ENCODE peak calls at places on chromosomes 12 and 14, in eight cellular contexts. S is mesendoderm, E is cardiac muscle cell, J is BJ, U is HCT116, R is stomach, T is H1, W is tibial nerve. M is an unnamed sample.
A peak's percentile ranks its signal among the peaks of the same experiment; 100 is the strongest.

GRCh38 chr12:49703647-49704137 is 3.5 kb downstream of the FMNL3 start:
- DNase-seq in J (no peak), S (no peak), U (no peak), E (no peak), R (no peak), W (no peak), T (no peak), M (no peak)

GRCh38 chr14:94631536-94632304 is 19.5 kb downstream of the SERPINA3 start:
- DNase-seq in R (no peak), T (no peak), J (no peak), E (no peak), S (no peak), U (no peak), W (no peak), M (no peak)

GRCh38 chr12:56900583-56900982 is 33.6 kb downstream of the SDR9C7 start:
- DNase-seq in R (no peak), W (no peak), S (peak; percentile 30), U (peak; percentile 91), J (no peak), E (no peak), T (no peak), M (no peak)

GRCh38 chr12:42426733-42427132 is 100.8 kb downstream of the PPHLN1 start:
- DNase-seq in T (no peak), S (peak; percentile 90), E (no peak), U (peak; percentile 49), J (no peak), R (no peak), W (no peak), M (no peak)

GRCh38 chr12:49368240-49368600 is 958 bp downstream of the SPATS2 start:
- DNase-seq in S (no peak), E (no peak), R (no peak), U (no peak), W (no peak), J (no peak), T (no peak), M (no peak)

GRCh38 chr14:79583738-79584405 is 627.4 kb downstream of the DIO2 start:
- DNase-seq in E (no peak), J (peak; percentile 68), S (no peak), R (no peak), U (no peak), T (no peak), W (no peak), M (no peak)

GRCh38 chr12:69708649-69709048 is 9.5 kb upstream of the BEST3 start:
- DNase-seq in S (no peak), R (no peak), U (no peak), E (no peak), J (no peak), W (no peak), T (no peak), M (no peak)

GRCh38 chr12:57896437-57897201 is 44.7 kb upstream of the ATP23 start:
- DNase-seq in E (peak; percentile 60), R (peak; percentile 61), W (peak; percentile 63), U (no peak), S (peak; percentile 70), T (no peak), J (no peak), M (peak; percentile 47)

GRCh38 chr12:76084277-76085158 is at the start of gene NAP1L1:
- DNase-seq in J (peak; percentile 86), U (peak; percentile 85), T (peak; percentile 90), E (peak; percentile 99), W (peak; percentile 94), S (peak; percentile 99), R (peak; percentile 97), M (peak; percentile 88)

GRCh38 chr14:104386281-104386841 is 193.2 kb upstream of the C14orf180 start:
- DNase-seq in T (no peak), W (no peak), S (no peak), J (no peak), R (no peak), U (no peak), E (no peak), M (no peak)

GRCh38 chr12:68405292-68405900 is 73.2 kb upstream of the MDM1 start:
- DNase-seq in W (no peak), U (no peak), J (no peak), S (no peak), T (no peak), E (no peak), R (no peak), M (peak; percentile 60)

GRCh38 chr12:120529641-120530314 is 820 bp upstream of the COQ5 start:
- DNase-seq in T (no peak), W (no peak), S (peak; percentile 82), U (peak; percentile 41), E (peak; percentile 55), J (no peak), R (peak; percentile 36), M (peak; percentile 65)

GRCh38 chr12:124548854-124549378 is 18.5 kb downstream of the NCOR2 start:
- DNase-seq in W (no peak), T (no peak), R (peak; percentile 54), J (no peak), S (no peak), U (no peak), E (no peak), M (no peak)

GRCh38 chr14:73953731-73954130 is 3.6 kb downstream of the COQ6 start:
- DNase-seq in S (no peak), W (no peak), E (no peak), R (no peak), J (no peak), U (no peak), T (no peak), M (no peak)

GRCh38 chr14:73944432-73945158 is 5.3 kb downstream of the FAM161B start:
- DNase-seq in T (no peak), W (no peak), J (no peak), E (no peak), U (no peak), S (no peak), R (no peak), M (peak; percentile 30)

GRCh38 chr14:73945159-73945670 is 4.7 kb downstream of the FAM161B start:
- DNase-seq in J (no peak), T (no peak), R (peak; percentile 81), W (no peak), U (no peak), S (no peak), E (no peak), M (peak; percentile 76)

GRCh38 chr14:73955674-73956073 is 5.6 kb downstream of the COQ6 start:
- DNase-seq in E (no peak), T (no peak), R (no peak), J (no peak), W (no peak), S (no peak), U (no peak), M (no peak)

DNA sequence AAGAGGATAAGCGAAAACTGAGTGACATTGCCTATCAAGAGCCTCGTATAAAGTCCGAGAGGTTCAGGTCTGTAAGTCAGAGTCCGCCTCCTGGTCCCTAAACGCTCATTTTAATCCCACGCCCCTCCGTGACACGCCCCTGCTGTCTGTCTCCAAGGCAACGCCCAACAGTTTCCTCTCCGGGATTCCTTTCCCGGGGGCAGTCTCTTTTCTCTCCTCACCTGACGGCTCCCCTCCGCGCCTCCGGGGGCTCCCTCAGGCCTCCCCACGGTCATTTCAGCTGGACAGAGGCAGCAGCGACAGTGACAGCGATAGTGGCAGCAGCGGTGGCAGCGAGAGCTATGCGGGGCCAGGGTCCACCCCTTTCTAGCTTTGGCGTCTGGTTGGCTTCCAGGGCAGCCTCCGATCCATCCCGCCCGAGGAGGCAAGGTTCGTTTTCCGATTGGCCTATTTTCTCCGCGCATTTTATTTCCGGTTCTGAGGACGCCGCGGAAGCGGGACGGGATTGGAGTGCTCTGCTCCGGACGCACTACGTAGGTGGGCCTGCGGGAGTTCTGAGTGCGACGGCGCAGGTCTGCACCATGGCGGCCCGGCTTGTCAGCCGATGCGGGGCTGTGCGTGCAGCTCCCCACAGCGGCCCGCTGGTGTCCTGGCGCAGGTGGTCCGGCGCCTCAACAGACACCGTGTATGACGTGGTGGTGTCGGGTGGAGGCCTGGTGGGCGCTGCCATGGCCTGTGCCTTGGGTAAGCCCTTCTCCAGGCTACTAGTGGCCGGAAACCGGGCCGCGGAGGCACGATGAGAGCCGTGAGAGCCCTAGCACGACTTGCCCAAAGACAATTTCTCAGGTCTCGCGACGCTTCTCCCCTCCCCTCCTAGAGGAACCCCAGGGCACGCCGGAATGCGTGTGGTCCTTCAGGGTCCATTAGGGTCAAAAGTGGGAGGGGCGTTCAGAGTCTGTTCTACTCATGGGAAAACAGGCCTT is at the start of the genes COQ6 and FAM161B:
- DNase-seq in T (peak; percentile 83), J (peak; percentile 85), E (peak; percentile 98), S (peak; percentile 99), W (peak; percentile 83), R (peak; percentile 95), U (peak; percentile 97), M (peak; percentile 99)
- H3K27me3 ChIP-seq in T (no peaks in the 10 kb centered on the region), J (no peaks in the 10 kb centered on the region), E (no peaks in the 10 kb centered on the region), S (no peaks in the 10 kb centered on the region), W (no peaks in the 10 kb centered on the region), R (no peaks in the 10 kb centered on the region), U (no peaks in the 10 kb centered on the region), M (no peaks in the 10 kb centered on the region)

GRCh38 chr12:26293612-26294011 is 98.2 kb downstream of the SSPN start:
- DNase-seq in R (no peak), W (no peak), S (no peak), T (no peak), J (no peak), E (no peak), U (no peak), M (no peak)
- H3K27me3 ChIP-seq in R (no peaks in the 10 kb centered on the region), W (no peaks in the 10 kb centered on the region), S (no peaks in the 10 kb centered on the region), T (no peaks in the 10 kb centered on the region), J (no peaks in the 10 kb centered on the region), E (peaks cover 8% of the 10 kb centered on the region), U (no peaks in the 10 kb centered on the region), M (no peaks in the 10 kb centered on the region)

DNA sequence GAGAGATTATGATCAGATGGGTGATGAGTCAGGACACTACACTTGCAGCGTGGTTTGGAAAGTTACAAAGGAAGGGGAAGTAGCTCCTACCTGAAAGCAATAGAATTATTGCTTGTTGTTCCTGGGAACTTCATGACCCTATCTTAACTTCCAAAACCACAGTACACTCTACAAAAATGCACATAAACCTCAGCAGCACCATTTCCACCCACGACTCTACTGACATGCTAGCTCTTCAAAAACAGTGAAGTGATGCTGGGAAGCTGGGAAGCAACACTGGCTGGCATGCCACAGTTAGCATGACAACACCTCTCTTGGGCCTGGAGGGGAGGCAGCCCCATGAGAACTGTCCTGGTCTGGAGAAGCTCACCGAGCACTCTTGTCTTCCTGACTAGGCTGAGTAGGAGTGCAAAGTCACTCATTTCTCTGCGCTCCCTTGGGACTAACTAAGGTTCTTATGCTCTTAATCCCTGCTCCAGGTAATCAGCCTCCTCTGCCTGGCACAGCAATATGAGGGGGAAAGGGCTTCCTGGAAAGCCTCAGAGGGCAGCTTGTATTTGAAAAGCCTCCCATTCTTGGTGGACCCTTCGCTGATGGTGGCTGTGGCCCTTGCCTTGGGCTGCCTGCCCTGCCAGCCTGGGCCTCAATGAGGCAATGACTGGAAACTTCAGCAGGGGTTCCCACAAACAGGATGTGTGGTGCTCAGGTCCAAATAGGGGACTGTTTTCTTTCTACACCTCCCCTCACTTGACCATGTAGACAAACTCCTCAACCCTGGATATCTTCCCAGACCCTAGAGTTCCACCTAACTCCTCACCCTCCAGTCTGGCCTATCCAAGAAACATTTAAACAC is 1.2 kb downstream of the KRT3 start:
- DNase-seq in W (no peak), E (no peak), U (no peak), R (no peak), S (no peak), T (no peak), J (no peak), M (no peak)
- H3K27me3 ChIP-seq in W (no peaks in the 10 kb centered on the region), E (peaks cover 30% of the 10 kb centered on the region), U (no peaks in the 10 kb centered on the region), R (peaks cover 17% of the 10 kb centered on the region), S (no peaks in the 10 kb centered on the region), T (no peaks in the 10 kb centered on the region), J (peaks cover 13% of the 10 kb centered on the region), M (peaks cover 7% of the 10 kb centered on the region)

DNA sequence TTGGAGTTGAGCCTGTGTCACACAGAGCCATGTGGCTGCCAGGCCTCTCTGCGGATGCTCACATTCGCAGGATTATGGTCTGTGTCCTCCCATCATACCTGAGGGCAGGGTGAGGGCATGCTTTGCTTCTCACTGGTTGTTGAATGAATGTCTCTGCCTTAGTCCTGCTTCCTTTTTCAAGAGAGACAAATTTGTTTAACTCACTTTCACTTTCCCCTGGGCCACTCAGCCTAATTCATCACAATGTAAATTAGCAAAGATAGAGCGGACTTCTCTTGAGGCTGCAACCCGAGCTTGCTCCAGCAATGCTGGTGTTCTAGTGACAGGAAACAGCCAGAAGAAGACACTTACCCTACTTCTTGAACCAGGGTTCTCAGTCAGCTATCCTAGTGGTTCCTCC is 35.5 kb upstream of the PAX9 start:
- DNase-seq in R (no peak), U (no peak), J (no peak), E (no peak), W (no peak), S (no peak), T (no peak), M (no peak)
- H3K27me3 ChIP-seq in R (no peaks in the 10 kb centered on the region), U (no peaks in the 10 kb centered on the region), J (no peaks in the 10 kb centered on the region), E (no peaks in the 10 kb centered on the region), W (no peaks in the 10 kb centered on the region), S (no peaks in the 10 kb centered on the region), T (no peaks in the 10 kb centered on the region), M (peaks cover 1% of the 10 kb centered on the region)